ENCODE peak calls at places on chromosomes 16 and 17, in four cellular contexts. L, O, W and Q are unnamed samples. For H3K4me1, the result is how much of the 10 kb centered on the place peaks cover.

GRCh38 chr16:64738321-64738960 is 383.4 kb downstream of the CDH11 start:
- DNase-seq in O (no peak), L (peak), W (no peak), Q (no peak)

GRCh38 chr17:63150994-63151464 is 185.0 kb downstream of the TANC2 start:
- DNase-seq in W (peak), O (no peak), L (peak), Q (no peak)

GRCh38 chr17:74962622-74963394 is 9.8 kb downstream of the HID1 start:
- DNase-seq in W (no peak), O (no peak), L (no peak), Q (no peak)

GRCh38 chr16:72501739-72502653 is 330.0 kb upstream of the PMFBP1 start:
- DNase-seq in O (peak), L (peak), W (peak), Q (peak)

GRCh38 chr17:65856865-65857264 is 295.4 kb upstream of the AXIN2 start:
- DNase-seq in W (no peak), L (peak), O (no peak), Q (no peak)

GRCh38 chr17:3639981-3640596 is 3.5 kb downstream of the CTNS start:
- DNase-seq in L (peak), W (no peak), O (peak), Q (no peak)

GRCh38 chr16:17232487-17232886 is 238.3 kb downstream of the XYLT1 start:
- DNase-seq in W (no peak), O (no peak), L (no peak), Q (no peak)

GRCh38 chr16:81593481-81593880 is 148.9 kb downstream of the CMIP start:
- DNase-seq in W (peak), L (no peak), O (no peak), Q (no peak)

GRCh38 chr17:850828-851759 is 68.9 kb downstream of the MRM3 start:
- DNase-seq in O (no peak), W (no peak), L (peak), Q (no peak)

GRCh38 chr17:58475985-58476384 is 12.2 kb downstream of the HSF5 start:
- DNase-seq in L (no peak), O (no peak), W (no peak), Q (no peak)

GRCh38 chr16:8943001-8943763 is 20.5 kb downstream of the USP7 start:
- DNase-seq in W (no peak), O (no peak), L (no peak), Q (no peak)

GRCh38 chr16:8948069-8948593 is 15.6 kb downstream of the USP7 start:
- DNase-seq in L (no peak), O (no peak), W (no peak), Q (no peak)

GRCh38 chr16:8946544-8946943 is 17.2 kb downstream of the USP7 start:
- DNase-seq in L (no peak), W (no peak), O (peak), Q (no peak)

GRCh38 chr16:8944113-8944765 is 19.5 kb downstream of the USP7 start:
- DNase-seq in O (no peak), W (no peak), L (no peak), Q (no peak)

GRCh38 chr16:8945626-8946296 is 17.9 kb downstream of the USP7 start:
- DNase-seq in W (no peak), O (no peak), L (no peak), Q (no peak)
- H3K4me1 ChIP-seq in W (half or more), O (half or more), L (under half), Q (under half)

GRCh38 chr16:4513881-4514280 is 24.7 kb downstream of the CDIP1 start:
- DNase-seq in W (no peak), O (no peak), L (no peak), Q (no peak)
- H3K27ac ChIP-seq in W (no peak), O (peak), L (no peak), Q (no peak)

GRCh38 chr17:80774146-80774545 is 217.5 kb upstream of the CHMP6 start:
- DNase-seq in W (no peak), O (no peak), L (peak), Q (no peak)

GRCh38 chr17:80774643-80775281 is 216.9 kb upstream of the CHMP6 start:
- DNase-seq in W (no peak), O (no peak), L (no peak), Q (no peak)

GRCh38 chr17:80772906-80773242 is 218.8 kb upstream of the CHMP6 start:
- DNase-seq in O (no peak), W (no peak), L (no peak), Q (no peak)

GRCh38 chr17:80771612-80772005 is 220.0 kb upstream of the CHMP6 start:
- DNase-seq in W (no peak), L (no peak), O (no peak), Q (no peak)

GRCh38 chr17:80773243-80773991 is 218.2 kb upstream of the CHMP6 start:
- DNase-seq in L (peak), W (peak), O (no peak), Q (peak)
- H3K4me1 ChIP-seq in L (under half), W (under half), O (under half), Q (under half)

DNA sequence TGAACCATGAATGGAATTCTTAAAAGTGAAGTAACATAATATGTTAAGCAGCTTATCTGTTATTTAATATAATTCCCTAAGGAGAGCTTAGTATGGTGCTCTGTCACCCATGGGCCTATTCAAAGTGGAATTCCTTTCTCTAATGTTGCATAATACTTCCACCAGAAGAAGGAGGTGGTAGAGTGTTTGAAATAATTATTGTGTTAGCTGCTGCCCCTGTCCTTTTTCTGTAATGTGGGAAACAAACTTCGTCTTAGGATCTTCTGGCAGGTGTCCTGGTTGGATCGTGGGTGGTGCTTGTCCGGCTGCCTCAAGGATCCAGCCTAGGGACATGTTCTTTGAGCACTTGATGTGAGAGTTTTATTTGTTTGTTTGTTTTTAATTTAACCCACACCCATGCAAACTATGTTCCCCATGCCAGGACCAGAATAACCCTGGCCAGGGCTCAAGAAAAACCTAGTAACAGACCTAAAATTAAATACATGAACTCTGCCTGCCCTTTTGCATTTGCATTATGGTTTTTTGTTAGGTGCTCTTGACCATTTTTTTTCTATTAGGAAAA is 46.1 kb downstream of the ZNRF1 start:
- DNase-seq in L (no peak), W (no peak), O (no peak), Q (no peak)
- H3K27ac ChIP-seq in L (no peak), W (no peak), O (no peak), Q (peak)

DNA sequence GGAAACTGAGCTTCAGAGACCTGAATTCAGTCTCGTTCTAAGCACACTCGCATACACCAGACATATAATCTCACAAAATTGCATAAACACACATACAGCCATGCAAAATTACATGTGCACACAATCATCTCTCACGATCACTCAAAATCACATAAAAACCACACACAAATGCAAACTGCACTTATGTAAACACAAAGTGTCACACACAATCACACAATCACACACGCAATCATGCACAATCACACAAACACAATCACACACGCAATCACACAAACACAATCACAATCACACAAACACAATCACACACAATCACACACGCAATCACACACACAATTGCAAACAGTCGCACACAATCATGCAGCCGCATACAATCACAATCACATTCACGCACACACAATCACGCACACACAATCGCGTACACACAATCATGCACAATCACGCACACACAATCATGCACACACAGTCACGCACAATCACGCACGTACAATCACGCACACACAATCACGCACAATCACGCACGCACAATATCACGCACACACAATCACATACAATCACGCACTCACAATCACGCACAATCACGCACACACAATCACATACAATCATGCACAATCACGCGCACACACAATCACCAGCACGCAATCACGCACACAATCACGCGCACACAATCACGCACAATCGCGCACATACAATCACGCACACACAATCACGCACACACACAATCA is 45.7 kb downstream of the ZDHHC7 start:
- DNase-seq in L (no peak), W (no peak), O (no peak), Q (no peak)
- H3K4me1 ChIP-seq in L (under half), W (under half), O (under half), Q (under half)

GRCh38 chr16:88719267-88719932 is 13.1 kb downstream of the CTU2 start:
- DNase-seq in O (no peak), L (no peak), W (no peak), Q (no peak)

GRCh38 chr16:88719933-88720296 is 13.6 kb downstream of the CTU2 start:
- DNase-seq in O (no peak), W (no peak), L (no peak), Q (no peak)

GRCh38 chr16:88716601-88717001 is 10.3 kb downstream of the CTU2 start:
- DNase-seq in W (no peak), O (no peak), L (no peak), Q (no peak)

GRCh38 chr16:88716201-88716600 is 9.9 kb downstream of the CTU2 start:
- DNase-seq in O (no peak), L (no peak), W (no peak), Q (no peak)

GRCh38 chr16:88718178-88718577 is 11.9 kb downstream of the CTU2 start:
- DNase-seq in L (no peak), W (no peak), O (no peak), Q (no peak)
- H3K27ac ChIP-seq in L (no peak), W (no peak), O (no peak), Q (no peak)

GRCh38 chr16:28623172-28623711 is 13.4 kb upstream of the SULT1A1 start:
- DNase-seq in O (peak), L (no peak), W (peak), Q (peak)
- H3K4me1 ChIP-seq in O (under half), L (under half), W (under half), Q (under half)

GRCh38 chr16:4263504-4264436 is 9.1 kb downstream of the TFAP4 start:
- DNase-seq in O (peak), W (peak), L (peak), Q (peak)
- H3K27ac ChIP-seq in O (no peak), W (peak), L (peak), Q (peak)